ENCODE peak calls at places on chromosomes 13 and 19, in eight cellular contexts. Q is body of pancreas; E is OCI-LY7; M is epithelial cell of prostate; H is CD8-positive, alpha-beta T cell; R is testis; T is ascending aorta; C is foreskin keratinocyte. S is an unnamed sample.

GRCh38 chr19:15248648-15249559 is 16.7 kb upstream of the EPHX3 start:
- DNase-seq in T (peak), M (no peak), E (no peak), Q (peak), H (no peak), C (no peak), R (peak), S (no peak)

GRCh38 chr19:2426661-2427322 is 594 bp downstream of the TIMM13 start:
- DNase-seq in R (peak), C (peak), M (no peak), E (peak), T (no peak), Q (peak), H (peak), S (peak)

GRCh38 chr13:22240716-22241115 is 569.8 kb downstream of the FGF9 start:
- DNase-seq in C (no peak), T (no peak), Q (no peak), E (no peak), M (no peak), R (no peak), H (no peak), S (no peak)

GRCh38 chr13:35512271-35512920 is 35.9 kb upstream of the MAB21L1 start:
- DNase-seq in H (no peak), T (peak), Q (no peak), R (peak), E (no peak), C (peak), M (peak), S (no peak)

GRCh38 chr19:1223018-1223855 is 14.6 kb downstream of the CBARP start:
- DNase-seq in Q (no peak), M (no peak), C (no peak), E (peak), R (peak), H (no peak), T (no peak), S (peak)

GRCh38 chr19:7505288-7505681 is 10.6 kb upstream of the ZNF358 start:
- DNase-seq in T (no peak), M (no peak), Q (no peak), C (no peak), H (no peak), R (no peak), E (no peak), S (no peak)

GRCh38 chr13:40206241-40207109 is 460.0 kb downstream of the FOXO1 start:
- DNase-seq in H (no peak), R (no peak), Q (peak), T (no peak), M (peak), E (peak), C (peak), S (no peak)

GRCh38 chr13:36848228-36848982 is 29.4 kb downstream of the RFXAP start:
- DNase-seq in H (no peak), R (no peak), T (no peak), M (no peak), C (no peak), Q (no peak), E (peak), S (no peak)

GRCh38 chr19:56637976-56638555 is 4.9 kb upstream of the SMIM17 start:
- DNase-seq in Q (peak), H (peak), R (peak), T (peak), E (peak), C (peak), M (peak), S (no peak)

GRCh38 chr13:69565334-69565733 is 542.3 kb upstream of the ATXN8OS start:
- DNase-seq in E (peak), T (no peak), C (peak), Q (no peak), H (no peak), M (peak), R (peak), S (peak)

GRCh38 chr19:29858621-29859020 is 46.8 kb downstream of the CCNE1 start:
- DNase-seq in C (no peak), H (no peak), R (no peak), E (no peak), M (no peak), Q (no peak), T (no peak), S (no peak)

GRCh38 chr13:109727251-109727650 is 59.1 kb downstream of the IRS2 start:
- DNase-seq in H (no peak), Q (no peak), E (no peak), M (no peak), C (no peak), R (no peak), T (no peak), S (no peak)

GRCh38 chr13:72586519-72586918 is 140.9 kb downstream of the MZT1 start:
- DNase-seq in T (no peak), C (no peak), R (peak), H (no peak), E (no peak), M (no peak), Q (no peak), S (no peak)

GRCh38 chr19:35959040-35959967 is 23.1 kb downstream of the LRFN3 start:
- DNase-seq in H (peak), Q (no peak), M (no peak), R (peak), C (no peak), E (no peak), T (no peak), S (no peak)

GRCh38 chr13:51542358-51542972 is 41.8 kb upstream of the WDFY2 start:
- DNase-seq in R (no peak), M (no peak), Q (peak), T (no peak), E (no peak), H (no peak), C (no peak), S (peak)

GRCh38 chr13:114090476-114090875 is 41.9 kb downstream of the RASA3 start:
- DNase-seq in E (no peak), H (no peak), M (no peak), C (no peak), T (peak), Q (no peak), R (no peak), S (peak)

GRCh38 chr13:50129923-50130685 is 114.9 kb downstream of the KCNRG start:
- DNase-seq in T (peak), C (no peak), E (peak), H (no peak), M (no peak), R (no peak), Q (no peak), S (no peak)

GRCh38 chr13:40762849-40763248 is 8.1 kb downstream of the MRPS31 start:
- DNase-seq in Q (no peak), R (no peak), H (no peak), C (no peak), T (no peak), E (no peak), M (no peak), S (no peak)

GRCh38 chr13:95516021-95516420 is 36.5 kb upstream of the CLDN10 start:
- DNase-seq in T (no peak), E (no peak), M (no peak), Q (no peak), H (no peak), C (no peak), R (no peak), S (no peak)

GRCh38 chr19:11693505-11694499 is 44.9 kb downstream of the ZNF823 start:
- DNase-seq in M (no peak), T (no peak), C (peak), E (peak), Q (no peak), R (no peak), H (no peak), S (peak)

GRCh38 chr13:114319441-114319871 is 5.2 kb downstream of the CHAMP1 start:
- DNase-seq in R (no peak), C (no peak), M (no peak), H (no peak), T (no peak), Q (no peak), E (no peak), S (no peak)

GRCh38 chr13:97976551-97977375 is 23.3 kb downstream of the IPO5 start:
- DNase-seq in C (no peak), T (no peak), E (peak), Q (no peak), R (peak), M (no peak), H (no peak), S (peak)

GRCh38 chr13:53749306-53749705 is 720.7 kb downstream of the OLFM4 start:
- DNase-seq in R (no peak), T (no peak), Q (no peak), H (no peak), C (no peak), M (no peak), E (no peak), S (no peak)

GRCh38 chr13:48500652-48501197 is 32.2 kb downstream of the RCBTB2 start:
- DNase-seq in H (no peak), M (peak), C (peak), T (no peak), E (peak), R (no peak), Q (no peak), S (no peak)

GRCh38 chr13:30268673-30269072 is 38.7 kb downstream of the KATNAL1 start:
- DNase-seq in H (no peak), T (no peak), Q (no peak), E (no peak), M (no peak), R (no peak), C (no peak), S (no peak)

GRCh38 chr19:12969292-12969988 is at the start of gene DAND5:
- DNase-seq in H (no peak), C (no peak), Q (peak), R (peak), M (no peak), T (no peak), E (no peak), S (peak)

GRCh38 chr19:24140099-24140498 is 53.1 kb downstream of the ZNF254 start:
- DNase-seq in T (no peak), R (no peak), M (peak), C (peak), Q (no peak), H (no peak), E (no peak), S (no peak)

GRCh38 chr19:10332158-10332964 is 968 bp downstream of the RAVER1 start:
- DNase-seq in T (no peak), Q (no peak), R (no peak), E (no peak), C (peak), M (no peak), H (no peak), S (no peak)

GRCh38 chr13:26025196-26025595 is 26.6 kb downstream of the SHISA2 start:
- DNase-seq in H (no peak), C (no peak), R (peak), Q (no peak), T (no peak), E (no peak), M (no peak), S (no peak)

GRCh38 chr13:35764359-35765015 is 288.0 kb upstream of the MAB21L1 start:
- DNase-seq in E (no peak), R (no peak), M (no peak), Q (no peak), H (no peak), T (no peak), C (no peak), S (peak)

GRCh38 chr13:28557725-28558124 is 62.8 kb upstream of the FLT1 start:
- DNase-seq in C (no peak), R (no peak), Q (no peak), E (no peak), M (no peak), H (no peak), T (no peak), S (no peak)

GRCh38 chr13:94173312-94173854 is 306.1 kb downstream of the DCT start:
- DNase-seq in R (no peak), M (no peak), Q (no peak), E (no peak), C (no peak), T (no peak), H (no peak), S (no peak)

GRCh38 chr19:843180-843835 is 2.5 kb downstream of the PRTN3 start:
- DNase-seq in R (no peak), M (no peak), Q (peak), C (no peak), H (no peak), E (no peak), T (no peak), S (peak)

GRCh38 chr13:109012115-109012514 is 382.7 kb downstream of the MYO16 start:
- DNase-seq in R (no peak), E (no peak), Q (no peak), H (no peak), M (no peak), C (no peak), T (no peak), S (no peak)

GRCh38 chr13:42486711-42487198 is 87.2 kb upstream of the TNFSF11 start:
- DNase-seq in R (no peak), T (no peak), E (no peak), C (peak), Q (no peak), M (peak), H (no peak), S (no peak)

GRCh38 chr19:38362076-38362945 is 12.1 kb upstream of the PSMD8 start:
- DNase-seq in R (peak), H (peak), C (peak), E (peak), T (peak), Q (peak), M (no peak), S (peak)

GRCh38 chr13:90320663-90321062 is 1026.8 kb upstream of the MIR17HG start:
- DNase-seq in Q (no peak), H (no peak), T (no peak), M (no peak), C (no peak), E (no peak), R (no peak), S (no peak)

DNA sequence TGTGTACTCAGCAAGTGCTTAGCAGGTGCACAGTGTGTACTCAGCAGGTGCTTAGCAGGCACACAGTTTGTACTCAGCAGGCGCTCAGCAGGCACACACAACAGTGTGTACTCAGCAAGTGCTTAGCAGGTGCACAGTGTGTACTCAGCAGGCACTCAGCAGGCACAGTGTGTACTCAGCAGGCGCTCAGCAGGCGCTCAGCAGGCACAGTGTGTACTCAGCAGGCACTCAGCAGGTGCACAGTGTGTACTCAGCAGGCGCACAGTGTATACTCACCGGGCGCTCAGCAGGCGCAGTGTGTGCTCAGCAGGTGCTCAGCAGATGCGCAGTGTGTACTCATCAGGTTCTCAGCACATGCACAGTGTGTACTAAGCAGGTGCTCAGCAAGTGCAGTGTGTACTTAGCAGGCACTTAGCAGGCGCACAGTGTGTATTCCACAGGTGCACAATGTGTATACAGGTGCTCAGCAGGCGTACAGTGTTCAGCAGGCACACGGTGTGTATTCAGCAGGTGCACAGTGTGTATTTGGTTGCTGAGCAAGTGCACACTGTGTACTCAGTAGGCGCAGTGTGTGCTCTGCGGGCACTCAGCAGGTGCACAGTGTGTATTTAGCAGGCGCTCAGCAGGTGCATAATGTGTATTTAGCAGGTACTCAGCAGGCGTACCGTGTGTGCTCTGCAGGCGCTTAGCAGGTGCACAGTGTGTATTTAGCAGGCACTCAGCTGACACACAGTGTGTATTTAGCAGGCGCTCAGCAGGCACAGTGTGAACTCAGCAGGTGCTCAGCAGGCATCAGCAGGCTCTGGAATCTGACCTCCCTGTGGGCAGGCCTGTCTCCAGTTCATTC is 15.1 kb downstream of the CRTC1 start:
- DNase-seq in R (no peak), C (no peak), M (no peak), Q (no peak), H (no peak), T (no peak), E (peak), S (no peak)
- H3K27ac ChIP-seq in R (no peak), C (no peak), M (no peak), Q (no peak), H (peak), T (no peak), E (peak), S (no peak)

GRCh38 chr19:3694361-3695123 is 5.7 kb downstream of the PIP5K1C start:
- DNase-seq in H (no peak), E (no peak), Q (no peak), T (no peak), M (no peak), R (no peak), C (no peak), S (no peak)
- H3K27ac ChIP-seq in H (no peak), E (no peak), Q (no peak), T (peak), M (no peak), R (no peak), C (no peak), S (peak)

DNA sequence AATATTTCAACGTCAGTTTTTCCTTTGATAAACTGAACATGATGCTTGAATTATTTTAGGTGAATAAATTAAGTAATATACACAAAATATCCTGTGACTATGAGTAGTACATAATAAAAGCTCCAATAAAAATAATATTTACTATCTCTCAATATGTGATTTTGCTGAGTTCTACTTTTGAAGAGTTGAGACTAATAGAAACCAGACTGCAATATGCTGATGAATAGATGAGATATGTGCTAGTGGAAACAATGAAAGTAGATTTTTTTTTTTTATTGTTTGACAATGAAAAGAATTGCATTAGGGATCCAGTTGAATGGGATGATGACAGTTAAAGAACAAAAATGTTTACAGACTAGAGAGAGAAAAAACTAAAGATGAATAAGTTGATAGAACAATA is 16.4 kb upstream of the PCDH20 start:
- DNase-seq in E (no peak), T (no peak), R (no peak), H (no peak), Q (no peak), M (no peak), C (no peak), S (no peak)
- H3K27ac ChIP-seq in E (no peak), T (no peak), R (no peak), H (no peak), Q (no peak), M (no peak), C (no peak), S (no peak)

DNA sequence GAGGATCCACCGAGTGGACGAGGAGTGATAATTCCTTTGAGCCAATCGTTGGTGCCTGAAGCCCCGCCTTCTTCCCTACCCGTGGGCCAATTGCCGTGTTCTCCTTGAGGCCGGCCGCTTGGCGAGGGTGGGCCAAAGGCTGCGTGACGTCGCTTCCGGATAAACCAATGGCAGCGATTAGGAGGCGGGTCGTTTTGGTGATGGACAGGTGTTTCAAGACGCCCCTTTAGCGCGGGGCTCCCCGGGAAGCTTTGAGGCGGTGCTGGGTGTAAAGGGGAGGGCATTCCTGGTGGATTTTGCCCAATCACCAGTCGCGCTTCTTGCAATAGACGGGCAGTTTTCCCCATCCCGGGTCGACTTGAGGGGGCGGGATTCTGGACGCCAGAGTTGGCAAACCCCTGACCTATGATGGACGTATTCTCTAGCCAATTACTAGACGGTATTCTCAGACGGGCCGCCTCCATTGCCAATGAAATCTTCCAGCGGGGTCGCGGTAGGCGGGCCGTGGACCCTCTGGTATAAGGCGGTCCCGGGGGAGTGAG is 310 bp upstream of the PRMT1 start:
- DNase-seq in T (peak), H (peak), M (peak), Q (peak), R (peak), C (peak), E (peak), S (peak)
- H3K27ac ChIP-seq in T (peak), H (peak), M (peak), Q (peak), R (peak), C (peak), E (peak), S (peak)

GRCh38 chr19:41355035-41355434 is 1.3 kb upstream of the TGFB1 start:
- DNase-seq in Q (no peak), M (no peak), E (no peak), C (no peak), R (no peak), H (no peak), T (no peak), S (no peak)
- H3K27ac ChIP-seq in Q (no peak), M (no peak), E (no peak), C (no peak), R (no peak), H (no peak), T (no peak), S (no peak)

GRCh38 chr19:14112809-14113385 is 4.7 kb downstream of the PRKACA start:
- DNase-seq in T (no peak), M (no peak), E (no peak), C (no peak), R (peak), Q (no peak), H (no peak), S (no peak)
- H3K27ac ChIP-seq in T (peak), M (no peak), E (no peak), C (no peak), R (peak), Q (no peak), H (no peak), S (peak)

GRCh38 chr19:45492137-45492626 is 4.7 kb downstream of the RTN2 start:
- DNase-seq in R (no peak), H (no peak), C (no peak), E (no peak), Q (no peak), T (no peak), M (no peak), S (no peak)
- H3K27ac ChIP-seq in R (no peak), H (no peak), C (no peak), E (peak), Q (no peak), T (no peak), M (no peak), S (peak)

GRCh38 chr13:32116210-32116609 is 84.6 kb downstream of the FRY start:
- DNase-seq in H (no peak), T (no peak), R (no peak), C (no peak), E (no peak), M (no peak), Q (no peak), S (no peak)

GRCh38 chr13:32113564-32113963 is 82.0 kb downstream of the FRY start:
- DNase-seq in T (no peak), H (no peak), E (no peak), M (no peak), C (no peak), Q (no peak), R (no peak), S (no peak)

GRCh38 chr13:32117696-32118095 is 86.1 kb downstream of the FRY start:
- DNase-seq in C (no peak), R (peak), M (no peak), H (no peak), E (no peak), T (peak), Q (peak), S (no peak)

DNA sequence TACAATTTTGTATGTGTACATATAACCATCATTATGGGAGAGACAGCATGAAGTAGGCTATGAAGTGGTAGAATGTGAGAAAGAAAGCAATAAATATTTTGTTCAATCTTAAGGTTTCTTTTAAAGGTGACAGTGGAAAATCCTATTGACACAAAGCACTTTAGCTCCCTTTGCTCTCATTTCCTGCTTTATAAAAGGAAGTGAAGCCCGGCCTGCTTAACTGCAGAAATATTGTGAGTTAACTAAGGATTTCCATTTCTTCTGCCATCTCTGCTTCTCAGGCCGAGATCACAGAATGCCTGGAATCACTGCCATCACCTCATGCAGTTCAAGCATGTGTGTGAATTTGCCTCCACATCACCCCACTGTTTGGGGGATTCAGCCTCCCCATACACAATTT is 83.5 kb downstream of the FRY start:
- DNase-seq in E (peak), H (no peak), C (no peak), M (no peak), R (no peak), T (no peak), Q (no peak), S (no peak)
- H3K27ac ChIP-seq in E (no peak), H (no peak), C (no peak), M (no peak), R (peak), T (peak), Q (no peak), S (no peak)

S was measured in WERI-Rb-1.